ENCODE peak calls at places on chromosomes 7 and 10, in five cellular contexts. H, N, W, V and Z are unnamed samples.

GRCh38 chr7:142583424-142583823 is 165.8 kb upstream of the PRSS1 start:
- DNase-seq in H (peak), N (no peak), W (no peak), V (no peak), Z (peak)

GRCh38 chr10:8923096-8923495 is 868.6 kb downstream of the GATA3 start:
- DNase-seq in H (no peak), N (no peak), W (no peak), V (no peak), Z (no peak)

GRCh38 chr10:61804414-61804813 is 97.1 kb upstream of the ARID5B start:
- DNase-seq in H (no peak), N (no peak), W (no peak), V (no peak), Z (no peak)

GRCh38 chr10:48634198-48634983 is 29.5 kb upstream of the ARHGAP22 start:
- DNase-seq in H (no peak), N (no peak), W (no peak), V (no peak), Z (no peak)

GRCh38 chr7:24964177-24964576 is 15.8 kb downstream of the OSBPL3 start:
- DNase-seq in H (no peak), N (no peak), W (no peak), V (no peak), Z (no peak)

GRCh38 chr7:100804681-100805431 is 22.5 kb downstream of the EPHB4 start:
- DNase-seq in H (no peak), N (no peak), W (no peak), V (no peak), Z (no peak)

GRCh38 chr7:18228686-18229085 is 201.0 kb upstream of the PRPS1L1 start:
- DNase-seq in H (no peak), N (no peak), W (no peak), V (no peak), Z (no peak)

GRCh38 chr7:35755711-35756110 is 45.1 kb upstream of the SEPTIN7 start:
- DNase-seq in H (no peak), N (no peak), W (no peak), V (no peak), Z (no peak)

GRCh38 chr10:95656291-95657164 is at the start of gene ALDH18A1:
- DNase-seq in H (peak), N (peak), W (peak), V (peak), Z (peak)

GRCh38 chr7:31104361-31105255 is 52.5 kb downstream of the ADCYAP1R1 start:
- DNase-seq in H (no peak), N (no peak), W (no peak), V (no peak), Z (no peak)

GRCh38 chr7:46202379-46202778 is 281.3 kb upstream of the IGFBP3 start:
- DNase-seq in H (no peak), N (no peak), W (no peak), V (no peak), Z (no peak)

GRCh38 chr7:1987084-1987535 is 245.6 kb downstream of the MAD1L1 start:
- DNase-seq in H (no peak), N (no peak), W (no peak), V (no peak), Z (no peak)

GRCh38 chr10:24477925-24478324 is 245.8 kb downstream of the ARHGAP21 start:
- DNase-seq in H (no peak), N (no peak), W (no peak), V (no peak), Z (no peak)

GRCh38 chr10:118108194-118109026 is 61.7 kb upstream of the RAB11FIP2 start:
- DNase-seq in H (no peak), N (no peak), W (no peak), V (no peak), Z (no peak)

GRCh38 chr7:111140091-111140870 is 49.4 kb downstream of the LRRN3 start:
- DNase-seq in H (no peak), N (no peak), W (no peak), V (no peak), Z (no peak)

GRCh38 chr10:132229834-132230556 is 43.2 kb downstream of the DPYSL4 start:
- DNase-seq in H (no peak), N (no peak), W (no peak), V (no peak), Z (peak)